ENCODE peak calls at places on chromosomes 13 and 19, in nine cellular contexts. X is spleen; I is naive thymus-derived CD8-positive, alpha-beta T cell; A is ecto neural progenitor cell; K is activated effector memory CD4-positive, alpha-beta T cell treated with Interleukin-2 at 50 U/mL for 16 hours; N is heart right ventricle; M is left colon; F is glutamatergic neuron; W is stimulated activated CD8-positive, alpha-beta memory T cell treated with anti-CD3 and anti-CD28 coated beads, Interleukin-2, amount 100 ng/mL, for 48 hours. G is an unnamed sample.

GRCh38 chr19:33334271-33334670 is 31.9 kb upstream of the CEBPA start:
- DNase-seq in X (no peak), A (no peak), F (no peak), W (no peak), N (no peak), M (no peak), K (no peak), I (no peak), G (no peak)

GRCh38 chr13:95643814-95644598 is 500 bp downstream of the DZIP1 start:
- DNase-seq in I (no peak), X (peak), K (no peak), N (no peak), A (peak), W (no peak), F (peak), M (peak), G (peak)

GRCh38 chr19:3672993-3673392 is 27.3 kb downstream of the PIP5K1C start:
- DNase-seq in X (no peak), W (no peak), K (no peak), M (no peak), I (no peak), N (no peak), A (no peak), F (no peak), G (no peak)

GRCh38 chr19:42251572-42251990 is 3.3 kb downstream of the ERF start:
- DNase-seq in W (no peak), X (no peak), I (no peak), F (no peak), N (no peak), K (no peak), A (no peak), M (no peak), G (no peak)

GRCh38 chr19:38062959-38063786 is 156.2 kb downstream of the SIPA1L3 start:
- DNase-seq in A (no peak), W (no peak), K (no peak), F (peak), X (no peak), N (no peak), M (no peak), I (no peak), G (no peak)

GRCh38 chr19:41588497-41589209 is 12.7 kb downstream of the CEACAM21 start:
- DNase-seq in A (peak), W (no peak), N (peak), I (no peak), M (peak), K (no peak), X (peak), F (no peak), G (no peak)

GRCh38 chr19:3807131-3807480 is 20.9 kb upstream of the MATK start:
- DNase-seq in F (no peak), M (no peak), W (no peak), K (no peak), I (no peak), N (no peak), X (no peak), A (no peak), G (no peak)

GRCh38 chr19:4007836-4008539 is 452 bp downstream of the PIAS4 start:
- DNase-seq in N (no peak), K (no peak), I (peak), M (peak), A (peak), X (peak), F (peak), W (no peak), G (no peak)

GRCh38 chr13:77250968-77251367 is 75.9 kb downstream of the MYCBP2 start:
- DNase-seq in N (no peak), W (no peak), A (no peak), M (no peak), I (no peak), X (no peak), F (peak), K (no peak), G (no peak)

GRCh38 chr13:75416327-75417005 is 65.5 kb downstream of the TBC1D4 start:
- DNase-seq in M (no peak), X (no peak), A (no peak), N (no peak), F (no peak), I (no peak), W (no peak), K (no peak), G (no peak)

GRCh38 chr13:45162821-45163220 is 38.0 kb downstream of the KCTD4 start:
- DNase-seq in N (no peak), I (no peak), M (no peak), F (no peak), K (no peak), A (no peak), W (no peak), X (no peak), G (peak)

GRCh38 chr19:4567584-4568071 is 8.1 kb upstream of the SEMA6B start:
- DNase-seq in A (peak), X (peak), K (peak), F (peak), M (peak), I (peak), N (peak), W (peak), G (no peak)

GRCh38 chr13:94352057-94352456 is 127.4 kb downstream of the DCT start:
- DNase-seq in X (no peak), W (no peak), A (no peak), F (no peak), I (no peak), M (no peak), K (no peak), N (no peak), G (no peak)

GRCh38 chr19:27935669-27936068 is 1277.3 kb downstream of the UQCRFS1 start:
- DNase-seq in X (no peak), F (no peak), K (no peak), M (no peak), N (no peak), I (no peak), W (no peak), A (no peak), G (no peak)

GRCh38 chr19:45881909-45882528 is 3.9 kb downstream of the IRF2BP1 start:
- DNase-seq in W (no peak), N (no peak), M (peak), I (no peak), A (no peak), X (no peak), K (no peak), F (no peak), G (no peak)

G was measured in retinal pigment epithelial cell.